ENCODE peak calls at places on chromosomes 7 and 10, in four cellular contexts. Y is activated T-cell treated with anti-CD3 and anti-CD28 coated beads for 1 hour; A is stimulated activated CD8-positive, alpha-beta memory T cell treated with anti-CD3 and anti-CD28 coated beads, Interleukin-12 subunit alpha, Interleukin-12 subunit beta, amount 100 ng/mL, for 1 hour; K is iPS DF 19.7. U is an unnamed sample.

GRCh38 chr7:2260820-2261219 is 18.8 kb downstream of the NUDT1 start:
- DNase-seq in Y (no peak), A (no peak), K (no peak), U (no peak)

GRCh38 chr7:129423700-129424410 is 10.4 kb upstream of the STRIP2 start:
- DNase-seq in Y (no peak), A (no peak), K (no peak), U (no peak)

GRCh38 chr7:1055084-1055450 is 10.7 kb downstream of the GPR146 start:
- DNase-seq in A (peak), K (no peak), Y (peak), U (peak)

GRCh38 chr7:114823290-114823689 is 98.6 kb upstream of the MDFIC start:
- DNase-seq in Y (no peak), A (no peak), K (no peak), U (no peak)

GRCh38 chr10:97016728-97017473 is 168.9 kb downstream of the SLIT1 start:
- DNase-seq in A (no peak), Y (no peak), K (no peak), U (no peak)

GRCh38 chr7:137564677-137565076 is 221.1 kb upstream of the PTN start:
- DNase-seq in Y (no peak), A (no peak), K (no peak), U (no peak)

GRCh38 chr7:28406192-28406591 is 6.1 kb upstream of the CREB5 start:
- DNase-seq in Y (no peak), K (no peak), A (no peak), U (no peak)

GRCh38 chr7:90836937-90837336 is 240.8 kb downstream of the CDK14 start:
- DNase-seq in K (no peak), Y (no peak), A (no peak), U (no peak)

GRCh38 chr10:114520453-114520852 is 116.2 kb upstream of the AFAP1L2 start:
- DNase-seq in Y (no peak), K (no peak), A (no peak), U (no peak)

GRCh38 chr7:155813125-155813524 is 862 bp upstream of the SHH start:
- DNase-seq in Y (no peak), A (no peak), K (no peak), U (no peak)

GRCh38 chr7:103391976-103392375 is 44.5 kb downstream of the PSMC2 start:
- DNase-seq in A (no peak), Y (no peak), K (no peak), U (no peak)

GRCh38 chr10:79904671-79905321 is 44.1 kb downstream of the SFTPD start:
- DNase-seq in A (peak), K (peak), Y (peak), U (no peak)

GRCh38 chr7:2049111-2049781 is 183.5 kb downstream of the MAD1L1 start:
- DNase-seq in Y (no peak), K (no peak), A (no peak), U (no peak)

GRCh38 chr7:132687981-132688383 is 111.7 kb upstream of the PLXNA4 start:
- DNase-seq in K (peak), Y (no peak), A (no peak), U (no peak)

GRCh38 chr7:40202851-40203250 is 68.0 kb downstream of the SUGCT start:
- DNase-seq in K (no peak), A (no peak), Y (no peak), U (no peak)

GRCh38 chr7:98116656-98117461 is 10.2 kb downstream of the LMTK2 start:
- DNase-seq in A (no peak), Y (no peak), K (no peak), U (no peak)

GRCh38 chr10:28250782-28251181 is 52.1 kb downstream of the MPP7 start:
- DNase-seq in A (no peak), K (no peak), Y (no peak), U (no peak)

GRCh38 chr10:77816311-77816710 is 110.2 kb downstream of the DLG5 start:
- DNase-seq in Y (no peak), A (no peak), K (no peak), U (no peak)

U was measured in CMK.